ENCODE peak calls at places on chromosome 13, in five cellular contexts. One of them, this sample, is unnamed.

GRCh38 chr13:45737571-45738002 is 35.5 kb downstream of the CBY2 start:
- DNase-seq in tibial nerve: no peak
- DNase-seq in lower leg skin: no peak
- DNase-seq in body of pancreas: no peak
- DNase-seq in IMR-90: no peak
- DNase-seq in this sample: no peak

GRCh38 chr13:110306340-110306959 is 507 bp downstream of the COL4A1 start:
- DNase-seq in tibial nerve: no peak
- DNase-seq in lower leg skin: peak
- DNase-seq in body of pancreas: no peak
- DNase-seq in IMR-90: no peak
- DNase-seq in this sample: no peak

GRCh38 chr13:47337781-47338507 is 441.1 kb upstream of the HTR2A start:
- DNase-seq in tibial nerve: no peak
- DNase-seq in lower leg skin: no peak
- DNase-seq in body of pancreas: no peak
- DNase-seq in IMR-90: peak
- DNase-seq in this sample: no peak

GRCh38 chr13:89212186-89212585 is 1541.0 kb downstream of the SLITRK5 start:
- DNase-seq in tibial nerve: no peak
- DNase-seq in lower leg skin: no peak
- DNase-seq in body of pancreas: no peak
- DNase-seq in IMR-90: no peak
- DNase-seq in this sample: no peak

GRCh38 chr13:20232556-20233277 is 598 bp upstream of the GJB6 start:
- DNase-seq in tibial nerve: no peak
- DNase-seq in lower leg skin: peak
- DNase-seq in body of pancreas: no peak
- DNase-seq in IMR-90: no peak
- DNase-seq in this sample: no peak

GRCh38 chr13:46778879-46779278 is 18.1 kb downstream of the ESD start:
- DNase-seq in tibial nerve: no peak
- DNase-seq in lower leg skin: no peak
- DNase-seq in body of pancreas: no peak
- DNase-seq in IMR-90: peak
- DNase-seq in this sample: no peak

GRCh38 chr13:23349127-23349897 is 84.2 kb downstream of the SACS start:
- DNase-seq in tibial nerve: peak
- DNase-seq in lower leg skin: no peak
- DNase-seq in body of pancreas: no peak
- DNase-seq in IMR-90: no peak
- DNase-seq in this sample: no peak

GRCh38 chr13:99871249-99871898 is 100.2 kb downstream of the ZIC5 start:
- DNase-seq in tibial nerve: no peak
- DNase-seq in lower leg skin: no peak
- DNase-seq in body of pancreas: no peak
- DNase-seq in IMR-90: no peak
- DNase-seq in this sample: no peak

GRCh38 chr13:114065926-114066774 is 66.3 kb downstream of the RASA3 start:
- DNase-seq in tibial nerve: no peak
- DNase-seq in lower leg skin: no peak
- DNase-seq in body of pancreas: no peak
- DNase-seq in IMR-90: no peak
- DNase-seq in this sample: no peak

GRCh38 chr13:46062190-46062589 is 9.6 kb upstream of the ZC3H13 start:
- DNase-seq in tibial nerve: no peak
- DNase-seq in lower leg skin: no peak
- DNase-seq in body of pancreas: no peak
- DNase-seq in IMR-90: peak
- DNase-seq in this sample: no peak

GRCh38 chr13:89281331-89281730 is 1610.2 kb downstream of the SLITRK5 start:
- DNase-seq in tibial nerve: no peak
- DNase-seq in lower leg skin: no peak
- DNase-seq in body of pancreas: no peak
- DNase-seq in IMR-90: no peak
- DNase-seq in this sample: no peak

GRCh38 chr13:73684286-73684685 is 449.9 kb downstream of the KLF12 start:
- DNase-seq in tibial nerve: no peak
- DNase-seq in lower leg skin: no peak
- DNase-seq in body of pancreas: no peak
- DNase-seq in IMR-90: no peak
- DNase-seq in this sample: no peak

GRCh38 chr13:59038824-59039223 is 1124.9 kb downstream of the DIAPH3 start:
- DNase-seq in tibial nerve: no peak
- DNase-seq in lower leg skin: no peak
- DNase-seq in body of pancreas: no peak
- DNase-seq in IMR-90: peak
- DNase-seq in this sample: no peak

GRCh38 chr13:110913322-110913721 is 1.5 kb downstream of the ANKRD10 start:
- DNase-seq in tibial nerve: no peak
- DNase-seq in lower leg skin: no peak
- DNase-seq in body of pancreas: peak
- DNase-seq in IMR-90: peak
- DNase-seq in this sample: no peak

GRCh38 chr13:22883961-22884360 is 296.8 kb upstream of the SGCG start:
- DNase-seq in tibial nerve: no peak
- DNase-seq in lower leg skin: no peak
- DNase-seq in body of pancreas: no peak
- DNase-seq in IMR-90: no peak
- DNase-seq in this sample: no peak

GRCh38 chr13:47326061-47326460 is 429.2 kb upstream of the HTR2A start:
- DNase-seq in tibial nerve: no peak
- DNase-seq in lower leg skin: no peak
- DNase-seq in body of pancreas: no peak
- DNase-seq in IMR-90: peak
- DNase-seq in this sample: no peak

GRCh38 chr13:58823701-58824100 is 1192.2 kb downstream of the PCDH17 start:
- DNase-seq in tibial nerve: no peak
- DNase-seq in lower leg skin: no peak
- DNase-seq in body of pancreas: no peak
- DNase-seq in IMR-90: no peak
- DNase-seq in this sample: no peak

GRCh38 chr13:85436029-85436428 is 363.2 kb downstream of the SLITRK6 start:
- DNase-seq in tibial nerve: no peak
- DNase-seq in lower leg skin: no peak
- DNase-seq in body of pancreas: no peak
- DNase-seq in IMR-90: no peak
- DNase-seq in this sample: no peak

GRCh38 chr13:98411617-98412310 is 165.1 kb downstream of the STK24 start:
- DNase-seq in tibial nerve: peak
- DNase-seq in lower leg skin: peak
- DNase-seq in body of pancreas: peak
- DNase-seq in IMR-90: no peak
- DNase-seq in this sample: peak

GRCh38 chr13:94470126-94470525 is 9.4 kb downstream of the DCT start:
- DNase-seq in tibial nerve: no peak
- DNase-seq in lower leg skin: no peak
- DNase-seq in body of pancreas: no peak
- DNase-seq in IMR-90: no peak
- DNase-seq in this sample: no peak

GRCh38 chr13:49976314-49977258 is 20.3 kb upstream of the TRIM13 start:
- DNase-seq in tibial nerve: peak
- DNase-seq in lower leg skin: peak
- DNase-seq in body of pancreas: peak
- DNase-seq in IMR-90: peak
- DNase-seq in this sample: peak

GRCh38 chr13:92074658-92075057 is 676.2 kb downstream of the GPC5 start:
- DNase-seq in tibial nerve: no peak
- DNase-seq in lower leg skin: no peak
- DNase-seq in body of pancreas: peak
- DNase-seq in IMR-90: no peak
- DNase-seq in this sample: no peak

GRCh38 chr13:30666113-30666512 is 48.4 kb downstream of the USPL1 start:
- DNase-seq in tibial nerve: no peak
- DNase-seq in lower leg skin: no peak
- DNase-seq in body of pancreas: no peak
- DNase-seq in IMR-90: no peak
- DNase-seq in this sample: no peak

GRCh38 chr13:101231751-101232428 is 184.4 kb downstream of the NALCN start:
- DNase-seq in tibial nerve: no peak
- DNase-seq in lower leg skin: no peak
- DNase-seq in body of pancreas: no peak
- DNase-seq in IMR-90: peak
- DNase-seq in this sample: no peak

GRCh38 chr13:113539176-113539575 is 45.4 kb upstream of the TFDP1 start:
- DNase-seq in tibial nerve: no peak
- DNase-seq in lower leg skin: peak
- DNase-seq in body of pancreas: no peak
- DNase-seq in IMR-90: no peak
- DNase-seq in this sample: no peak

GRCh38 chr13:29548722-29549446 is 46.6 kb downstream of the SLC7A1 start:
- DNase-seq in tibial nerve: no peak
- DNase-seq in lower leg skin: no peak
- DNase-seq in body of pancreas: peak
- DNase-seq in IMR-90: peak
- DNase-seq in this sample: no peak
- TF ChIP-seq POLR2A in tibial nerve: no peak
- TF ChIP-seq POLR2A in lower leg skin: no peak
- TF ChIP-seq POLR2A in body of pancreas: no peak
- TF ChIP-seq POLR2A in IMR-90: no peak
- TF ChIP-seq POLR2A in this sample: no peak

GRCh38 chr13:33610471-33611015 is 207.4 kb upstream of the RFC3 start:
- DNase-seq in tibial nerve: no peak
- DNase-seq in lower leg skin: no peak
- DNase-seq in body of pancreas: peak
- DNase-seq in IMR-90: no peak
- DNase-seq in this sample: peak
- H3K4me3 ChIP-seq in tibial nerve: peak
- H3K4me3 ChIP-seq in lower leg skin: no peak
- H3K4me3 ChIP-seq in body of pancreas: no peak
- H3K4me3 ChIP-seq in IMR-90: no peak
- H3K4me3 ChIP-seq in this sample: peak

GRCh38 chr13:27620377-27621115 is at the start of gene LNX2:
- DNase-seq in tibial nerve: peak
- DNase-seq in lower leg skin: peak
- DNase-seq in body of pancreas: peak
- DNase-seq in IMR-90: peak
- DNase-seq in this sample: peak

GRCh38 chr13:27622102-27622820 is 569 bp downstream of the POLR1D start:
- DNase-seq in tibial nerve: peak
- DNase-seq in lower leg skin: peak
- DNase-seq in body of pancreas: peak
- DNase-seq in IMR-90: peak
- DNase-seq in this sample: no peak

GRCh38 chr13:27621116-27621365 is 651 bp upstream of the POLR1D start:
- DNase-seq in tibial nerve: no peak
- DNase-seq in lower leg skin: no peak
- DNase-seq in body of pancreas: no peak
- DNase-seq in IMR-90: no peak
- DNase-seq in this sample: no peak

GRCh38 chr13:27622881-27623280 is 1.2 kb downstream of the POLR1D start:
- DNase-seq in tibial nerve: no peak
- DNase-seq in lower leg skin: no peak
- DNase-seq in body of pancreas: no peak
- DNase-seq in IMR-90: no peak
- DNase-seq in this sample: no peak

GRCh38 chr13:27621366-27622101 is at the start of gene POLR1D:
- DNase-seq in tibial nerve: peak
- DNase-seq in lower leg skin: peak
- DNase-seq in body of pancreas: peak
- DNase-seq in IMR-90: peak
- DNase-seq in this sample: peak
- TF ChIP-seq POLR2A in tibial nerve: peak
- TF ChIP-seq POLR2A in lower leg skin: peak
- TF ChIP-seq POLR2A in body of pancreas: peak
- TF ChIP-seq POLR2A in IMR-90: peak
- TF ChIP-seq POLR2A in this sample: peak

GRCh38 chr13:51643882-51644281 is 59.6 kb downstream of the WDFY2 start:
- DNase-seq in tibial nerve: no peak
- DNase-seq in lower leg skin: no peak
- DNase-seq in body of pancreas: no peak
- DNase-seq in IMR-90: peak
- DNase-seq in this sample: no peak
- H3K4me3 ChIP-seq in tibial nerve: no peak
- H3K4me3 ChIP-seq in lower leg skin: no peak
- H3K4me3 ChIP-seq in body of pancreas: no peak
- H3K4me3 ChIP-seq in IMR-90: no peak
- H3K4me3 ChIP-seq in this sample: no peak

This sample was measured in heart left ventricle.